ENCODE peak calls at places on chromosome 11, in ten cellular contexts. V is RWPE1; U is activated T-cell treated with anti-CD3 and anti-CD28 coated beads, Interleukin-2, amount 50 U/mL, for 4 hours; O is stimulated activated CD4-positive, alpha-beta T cell treated with anti-CD3 and anti-CD28 coated beads, Interleukin-4, amount 100 ng/mL, for 48 hours; R is colonic mucosa; H is adipocyte; B is hypothalamus; I is WERI-Rb-1; G is activated CD4-positive, alpha-beta T cell treated with anti-CD3 and anti-CD28 coated beads for 24 hours; P is DMS153. D is an unnamed sample.

GRCh38 chr11:130448039-130448415 is 418 bp upstream of the ADAMTS15 start:
- DNase-seq in V (no peak), O (no peak), G (no peak), U (no peak), B (no peak), P (no peak), H (no peak), R (no peak), I (no peak), D (no peak)

GRCh38 chr11:78432956-78433355 is 15.3 kb upstream of the GAB2 start:
- DNase-seq in V (no peak), I (no peak), G (no peak), B (no peak), H (peak; percentile 4), U (no peak), R (no peak), P (no peak), O (no peak), D (no peak)

GRCh38 chr11:115193931-115194797 is 310.1 kb downstream of the CADM1 start:
- DNase-seq in I (no peak), B (no peak), P (no peak), H (no peak), G (no peak), U (no peak), O (no peak), V (no peak), R (no peak), D (no peak)

GRCh38 chr11:86676533-86677154 is 4.2 kb upstream of the ME3 start:
- DNase-seq in R (no peak), B (no peak), O (no peak), H (no peak), P (peak; percentile 81), I (peak; percentile 57), G (no peak), V (no peak), U (no peak), D (no peak)

GRCh38 chr11:78045851-78046485 is 17.7 kb upstream of the THRSP start:
- DNase-seq in R (peak; percentile 84), O (peak; percentile 67), I (peak; percentile 85), H (peak; percentile 86), G (peak; percentile 64), B (peak; percentile 64), U (peak; percentile 75), V (peak; percentile 78), P (peak; percentile 51), D (peak; percentile 68)

GRCh38 chr11:43573233-43573632 is 107.3 kb upstream of the HSD17B12 start:
- DNase-seq in I (peak; percentile 47), V (no peak), U (no peak), O (no peak), R (no peak), G (no peak), B (no peak), P (no peak), H (no peak), D (no peak)

GRCh38 chr11:27183672-27184457 is 143.2 kb downstream of the BBOX1 start:
- DNase-seq in B (peak; percentile 6), V (peak; percentile 38), G (peak; percentile 17), U (no peak), I (peak; percentile 43), R (peak; percentile 80), H (peak; percentile 90), P (peak; percentile 42), O (peak; percentile 28), D (peak; percentile 16)

GRCh38 chr11:16839821-16840220 is 101.4 kb downstream of the C11orf58 start:
- DNase-seq in G (no peak), H (no peak), B (no peak), O (no peak), P (no peak), I (no peak), V (no peak), U (no peak), R (no peak), D (no peak)

GRCh38 chr11:10784229-10785145 is 24.2 kb downstream of the EIF4G2 start:
- DNase-seq in R (no peak), B (no peak), U (no peak), P (peak; percentile 76), I (no peak), H (no peak), O (no peak), G (no peak), V (no peak), D (no peak)

GRCh38 chr11:129324533-129325175 is 51.0 kb upstream of the BARX2 start:
- DNase-seq in I (no peak), H (no peak), R (peak; percentile 75), U (no peak), G (no peak), B (no peak), P (peak; percentile 51), O (no peak), V (no peak), D (no peak)

GRCh38 chr11:25910090-25910489 is 421.8 kb upstream of the ANO3 start:
- DNase-seq in B (no peak), U (no peak), I (no peak), H (no peak), P (peak; percentile 3), V (peak; percentile 5), G (no peak), O (no peak), R (no peak), D (no peak)

GRCh38 chr11:114226283-114226859 is 69.8 kb upstream of the NNMT start:
- DNase-seq in U (no peak), P (no peak), G (no peak), B (no peak), V (no peak), H (no peak), O (no peak), R (no peak), I (no peak), D (no peak)

GRCh38 chr11:69448471-69449284 is 32.8 kb upstream of the LINC01488 start:
- DNase-seq in B (no peak), V (no peak), P (no peak), G (no peak), R (no peak), H (no peak), U (no peak), O (no peak), I (no peak), D (no peak)

GRCh38 chr11:84714316-84714780 is 912.8 kb downstream of the DLG2 start:
- DNase-seq in G (no peak), V (peak; percentile 15), H (peak; percentile 34), B (no peak), I (peak; percentile 47), O (peak; percentile 7), R (peak; percentile 76), P (no peak), U (no peak), D (no peak)